ENCODE peak calls at places on chromosomes 5 and 9, in four cellular contexts. X is WTC11, U is H1, T is K562. M is an unnamed sample.

GRCh38 chr5:174338204-174339010 is 292.9 kb downstream of the NSG2 start:
- DNase-seq in X (no peak), U (no peak), T (no peak), M (peak)

GRCh38 chr5:74653991-74654390 is 13.5 kb upstream of the ENC1 start:
- DNase-seq in X (no peak), U (no peak), T (no peak), M (no peak)

GRCh38 chr9:18442629-18443491 is 31.1 kb upstream of the ADAMTSL1 start:
- DNase-seq in X (peak), U (peak), T (peak), M (peak)

GRCh38 chr9:93917121-93917853 is 37.9 kb downstream of the BARX1 start:
- DNase-seq in X (no peak), U (no peak), T (no peak), M (no peak)

GRCh38 chr5:171541380-171541779 is 121.9 kb downstream of the FGF18 start:
- DNase-seq in X (no peak), U (no peak), T (no peak), M (no peak)

GRCh38 chr9:69758001-69758730 is 1.6 kb downstream of the PTAR1 start:
- DNase-seq in X (no peak), U (no peak), T (no peak), M (no peak)

GRCh38 chr9:114223564-114224246 is 68.4 kb downstream of the COL27A1 start:
- DNase-seq in X (no peak), U (no peak), T (peak), M (no peak)

GRCh38 chr5:107376546-107377276 is 294.0 kb downstream of the EFNA5 start:
- DNase-seq in X (no peak), U (no peak), T (no peak), M (no peak)

GRCh38 chr5:2883771-2884170 is 132.3 kb upstream of the IRX2 start:
- DNase-seq in X (no peak), U (peak), T (no peak), M (no peak)

GRCh38 chr5:132799392-132799791 is 13.7 kb upstream of the SOWAHA start:
- DNase-seq in X (no peak), U (no peak), T (no peak), M (no peak)

GRCh38 chr5:157476699-157477408 is 16.8 kb downstream of the NIPAL4 start:
- DNase-seq in X (peak), U (no peak), T (peak), M (peak)

GRCh38 chr5:76250463-76250862 is 152.6 kb upstream of the IQGAP2 start:
- DNase-seq in X (no peak), U (no peak), T (no peak), M (no peak)

GRCh38 chr5:66744040-66744439 is 147.8 kb downstream of the MAST4 start:
- DNase-seq in X (no peak), U (no peak), T (peak), M (no peak)

GRCh38 chr9:124190761-124191160 is 67.0 kb upstream of the NEK6 start:
- DNase-seq in X (no peak), U (peak), T (no peak), M (no peak)

GRCh38 chr9:105572455-105572854 is 14.5 kb downstream of the FKTN start:
- DNase-seq in X (no peak), U (no peak), T (no peak), M (no peak)
- TF ChIP-seq TEAD4 in X (no peak), U (no peak), T (no peak), M (no peak)

GRCh38 chr5:68431601-68432337 is 216.2 kb downstream of the PIK3R1 start:
- DNase-seq in X (no peak), U (no peak), T (no peak), M (no peak)

GRCh38 chr5:68430282-68430681 is 214.7 kb downstream of the PIK3R1 start:
- DNase-seq in X (no peak), U (no peak), T (no peak), M (no peak)

GRCh38 chr5:68433921-68434879 is 218.6 kb downstream of the PIK3R1 start:
- DNase-seq in X (no peak), U (no peak), T (peak), M (no peak)

GRCh38 chr5:68431181-68431580 is 215.6 kb downstream of the PIK3R1 start:
- DNase-seq in X (no peak), U (no peak), T (no peak), M (no peak)

GRCh38 chr5:68432682-68433081 is 217.1 kb downstream of the PIK3R1 start:
- DNase-seq in X (no peak), U (no peak), T (no peak), M (no peak)
- TF ChIP-seq TEAD4 in X (no peak), U (no peak), T (no peak), M (no peak)

GRCh38 chr9:137480686-137481683 is 21.9 kb upstream of the NSMF start:
- DNase-seq in X (no peak), U (no peak), T (no peak), M (no peak)
- TF ChIP-seq TEAD4 in X (no peak), U (no peak), T (no peak), M (no peak)

DNA sequence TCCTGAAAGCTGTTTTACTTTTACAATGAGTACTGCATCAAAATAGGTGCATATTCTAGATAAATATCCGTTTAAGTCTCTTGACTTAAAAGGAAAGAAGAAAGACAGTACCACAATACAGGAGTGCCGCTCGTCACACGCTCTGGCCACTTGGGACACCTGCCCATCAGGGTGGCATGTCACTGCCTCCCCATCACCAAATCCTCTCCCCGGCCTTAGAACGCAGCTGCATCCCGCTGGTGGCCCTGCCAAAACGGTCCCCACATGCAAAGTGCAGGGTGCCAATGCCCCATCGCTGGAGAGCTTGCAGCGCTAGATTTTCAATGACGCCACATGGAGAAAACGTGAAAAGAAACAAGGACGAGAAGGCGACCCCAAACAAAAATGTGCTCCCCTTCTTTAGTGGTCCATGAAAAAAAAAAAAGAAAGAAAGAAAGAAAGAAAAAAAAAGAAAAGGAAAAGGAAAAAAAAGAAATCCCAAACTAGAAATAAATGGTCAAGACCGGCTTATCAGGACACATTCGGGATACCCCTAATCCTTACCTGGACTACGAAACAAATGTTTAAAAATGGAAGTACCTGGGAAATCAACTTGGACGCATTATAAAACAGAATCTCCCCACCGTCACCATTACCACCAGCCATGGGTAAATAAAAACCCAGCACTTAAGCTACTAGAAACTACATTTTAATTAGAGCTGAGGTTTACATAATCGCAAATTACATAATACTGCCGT is 1.1 kb downstream of the ANKH start:
- DNase-seq in X (no peak), U (no peak), T (no peak), M (peak)
- TF ChIP-seq TEAD4 in X (no peak), U (no peak), T (no peak), M (no peak)

DNA sequence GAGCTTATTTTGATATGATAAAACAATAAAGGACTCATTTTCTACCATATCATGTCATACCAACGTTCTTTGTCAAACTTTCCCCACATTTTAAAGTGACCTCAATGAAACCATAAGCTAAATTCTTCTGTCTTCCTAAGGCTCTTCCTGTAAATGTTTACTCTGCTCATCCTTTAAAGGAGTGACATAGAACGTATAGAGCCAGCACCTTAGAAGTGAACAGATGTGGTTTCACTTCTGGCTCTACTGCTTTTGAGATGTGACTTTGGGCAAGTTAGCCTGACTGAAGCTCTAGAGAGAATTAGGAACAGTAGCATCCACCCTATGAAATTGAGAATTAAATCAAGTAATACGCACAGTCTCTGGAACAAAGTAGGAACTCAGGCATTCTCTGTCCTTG is 24.1 kb downstream of the SAR1B start:
- DNase-seq in X (no peak), U (no peak), T (no peak), M (no peak)
- TF ChIP-seq TEAD4 in X (no peak), U (no peak), T (no peak), M (no peak)

GRCh38 chr9:118533850-118534249 is 829.6 kb downstream of the TLR4 start:
- DNase-seq in X (no peak), U (no peak), T (no peak), M (no peak)

GRCh38 chr9:118529210-118529609 is 825.0 kb downstream of the TLR4 start:
- DNase-seq in X (no peak), U (no peak), T (no peak), M (no peak)

GRCh38 chr9:118533101-118533500 is 828.9 kb downstream of the TLR4 start:
- DNase-seq in X (no peak), U (no peak), T (no peak), M (no peak)

DNA sequence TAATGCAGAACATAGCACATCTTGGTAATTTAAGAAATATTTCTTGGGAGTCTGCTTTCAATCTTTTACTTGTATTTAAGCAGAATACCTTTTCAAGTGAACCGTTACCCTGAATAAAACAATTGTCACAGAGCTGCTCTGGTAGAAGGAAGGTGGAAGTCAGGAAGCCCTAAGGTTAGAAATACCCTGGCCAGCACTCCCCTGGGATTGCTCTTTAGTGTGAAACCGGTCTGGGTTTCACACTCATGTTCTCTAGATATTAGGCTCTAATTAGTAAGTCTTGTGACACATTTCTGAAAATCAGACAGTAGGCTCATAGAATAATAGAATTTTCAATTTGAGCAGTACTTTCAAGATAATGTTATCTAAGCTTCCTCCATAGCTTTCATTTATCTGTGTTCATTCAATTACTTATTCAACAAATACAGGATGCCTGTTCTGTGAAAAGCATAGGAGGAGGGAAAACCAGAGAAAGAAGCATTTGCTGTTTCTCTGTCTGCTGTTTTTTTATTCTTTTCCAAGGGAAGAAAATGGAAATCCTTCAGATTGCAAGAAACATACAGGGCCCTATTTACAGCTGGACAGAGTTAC is 825.5 kb downstream of the TLR4 start:
- DNase-seq in X (no peak), U (no peak), T (no peak), M (peak)
- TF ChIP-seq TEAD4 in X (no peak), U (no peak), T (no peak), M (peak)

DNA sequence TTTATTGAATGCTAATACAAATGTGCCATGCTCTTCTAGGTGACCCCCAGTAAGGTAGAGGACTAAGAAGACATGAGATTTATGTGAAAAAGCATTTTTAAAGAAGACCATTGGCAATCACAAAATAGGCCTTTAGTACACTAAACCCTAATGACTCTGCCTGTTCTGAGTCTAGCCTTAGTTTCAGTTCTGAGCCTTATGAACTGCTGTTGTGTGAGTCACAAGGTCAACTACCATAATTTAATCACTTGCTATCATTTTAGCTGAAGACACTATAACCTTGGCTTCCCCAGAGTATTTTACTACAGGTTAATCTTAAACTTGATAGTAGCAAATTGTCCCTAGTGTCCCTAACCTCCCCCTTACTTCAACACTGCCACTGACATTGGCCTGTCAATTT is 34.4 kb downstream of the APC start:
- DNase-seq in X (no peak), U (no peak), T (no peak), M (no peak)
- TF ChIP-seq TEAD4 in X (no peak), U (no peak), T (no peak), M (no peak)

DNA sequence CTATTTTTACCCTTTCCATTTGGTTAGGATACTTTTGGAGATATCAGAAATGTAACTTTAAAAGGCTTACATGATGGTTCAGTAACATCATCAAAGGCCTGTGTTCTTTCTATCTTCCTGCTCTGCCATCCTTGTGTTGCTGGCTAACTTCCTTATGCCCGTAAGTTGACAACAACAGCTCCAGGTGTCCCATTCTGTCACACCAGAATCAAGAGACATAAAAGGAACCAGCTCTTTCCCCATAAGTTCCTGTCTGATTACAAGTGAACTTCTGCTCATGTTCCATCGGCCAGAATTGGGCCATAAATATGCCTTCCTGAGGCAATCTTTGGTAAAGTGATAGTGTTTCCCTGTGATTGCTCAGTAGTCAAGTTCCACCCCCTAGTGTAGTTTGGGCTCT is 92.4 kb downstream of the FAM170A start:
- DNase-seq in X (no peak), U (no peak), T (no peak), M (no peak)
- TF ChIP-seq TEAD4 in X (no peak), U (no peak), T (no peak), M (no peak)

GRCh38 chr9:131650254-131650653 is 89.6 kb downstream of the RAPGEF1 start:
- DNase-seq in X (no peak), U (no peak), T (no peak), M (no peak)
- TF ChIP-seq TEAD4 in X (no peak), U (no peak), T (no peak), M (no peak)

DNA sequence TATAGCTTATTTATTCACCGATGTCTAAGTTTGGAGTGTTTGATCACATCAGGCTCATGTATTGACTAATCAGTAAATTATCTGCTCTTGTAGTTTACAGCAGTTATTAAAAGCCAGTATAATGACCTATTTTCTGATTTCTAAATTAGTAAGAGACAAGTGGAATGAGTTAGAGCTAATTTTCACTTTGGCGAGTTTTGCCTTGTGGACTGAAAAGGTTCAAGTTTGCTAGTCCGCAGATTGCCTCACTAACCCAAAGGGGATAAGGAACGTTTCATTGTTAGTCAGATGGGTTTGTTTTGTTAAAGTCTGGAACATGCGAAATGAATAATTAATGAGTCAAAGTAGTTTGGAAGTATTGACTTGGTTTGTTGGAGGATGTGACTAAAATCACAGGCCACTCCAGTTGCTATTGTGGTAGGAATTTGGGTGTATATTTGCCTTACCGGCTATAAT is 40.1 kb downstream of the SMARCA2 start:
- DNase-seq in X (no peak), U (no peak), T (no peak), M (no peak)
- TF ChIP-seq TEAD4 in X (no peak), U (no peak), T (no peak), M (no peak)

M was measured in SK-N-SH.